ENCODE peak calls at places on chromosomes 5 and 9, in four cellular contexts. P, J, D and Z are unnamed samples.

GRCh38 chr9:77575785-77576184 is 72.3 kb downstream of the GNA14 start:
- DNase-seq in P (no peak), J (no peak), D (peak), Z (no peak)

GRCh38 chr9:36781532-36781931 is 208.8 kb downstream of the MELK start:
- DNase-seq in P (no peak), J (no peak), D (no peak), Z (no peak)

GRCh38 chr5:130529716-130530485 is 625.6 kb downstream of the CHSY3 start:
- DNase-seq in P (no peak), J (no peak), D (no peak), Z (no peak)

GRCh38 chr5:59238126-59238902 is 655.2 kb downstream of the PDE4D start:
- DNase-seq in P (no peak), J (no peak), D (no peak), Z (no peak)

GRCh38 chr5:144139586-144139985 is 30.9 kb downstream of the YIPF5 start:
- DNase-seq in P (peak), J (no peak), D (no peak), Z (no peak)

GRCh38 chr9:70390922-70391321 is 23.5 kb downstream of the KLF9 start:
- DNase-seq in P (no peak), J (no peak), D (no peak), Z (no peak)

GRCh38 chr9:31034311-31034710 is 1350.1 kb upstream of the ACO1 start:
- DNase-seq in P (no peak), J (no peak), D (no peak), Z (no peak)

GRCh38 chr5:68141494-68141893 is 74.1 kb upstream of the PIK3R1 start:
- DNase-seq in P (no peak), J (no peak), D (no peak), Z (no peak)

GRCh38 chr5:178150977-178151734 is 2.5 kb downstream of the NHP2 start:
- DNase-seq in P (no peak), J (no peak), D (no peak), Z (no peak)

GRCh38 chr5:168614661-168615060 is 35.5 kb upstream of the PANK3 start:
- DNase-seq in P (no peak), J (no peak), D (no peak), Z (no peak)

GRCh38 chr9:34246453-34246852 is 67.6 kb downstream of the UBAP1 start:
- DNase-seq in P (no peak), J (no peak), D (no peak), Z (no peak)

GRCh38 chr5:147188200-147189108 is 46.4 kb upstream of the STK32A start:
- DNase-seq in P (peak), J (no peak), D (peak), Z (peak)

GRCh38 chr5:133544346-133544745 is 68.0 kb downstream of the FSTL4 start:
- DNase-seq in P (no peak), J (no peak), D (no peak), Z (no peak)

GRCh38 chr5:162209005-162209605 is 141.5 kb downstream of the GABRG2 start:
- DNase-seq in P (no peak), J (no peak), D (no peak), Z (no peak)

GRCh38 chr5:33608476-33609026 is 167.8 kb downstream of the TARS1 start:
- DNase-seq in P (no peak), J (no peak), D (no peak), Z (no peak)

GRCh38 chr5:137231535-137231934 is 267.6 kb downstream of the SPOCK1 start:
- DNase-seq in P (peak), J (no peak), D (no peak), Z (no peak)

GRCh38 chr5:6979061-6979460 is 265.8 kb downstream of the TENT4A start:
- DNase-seq in P (no peak), J (no peak), D (no peak), Z (no peak)

GRCh38 chr9:115115924-115116323 is 2.0 kb downstream of the TNC start:
- DNase-seq in P (no peak), J (no peak), D (no peak), Z (no peak)

GRCh38 chr9:132099184-132099583 is 19.5 kb upstream of the MED27 start:
- DNase-seq in P (no peak), J (no peak), D (no peak), Z (no peak)

GRCh38 chr5:76799588-76799987 is 19.2 kb upstream of the F2RL1 start:
- DNase-seq in P (no peak), J (no peak), D (no peak), Z (no peak)

GRCh38 chr5:52801329-52801728 is 13.6 kb downstream of the ITGA1 start:
- DNase-seq in P (no peak), J (no peak), D (no peak), Z (no peak)

GRCh38 chr5:116272281-116272941 is 187.6 kb downstream of the COMMD10 start:
- DNase-seq in P (no peak), J (peak), D (no peak), Z (no peak)

GRCh38 chr5:51202161-51202560 is 181.1 kb upstream of the ISL1 start:
- DNase-seq in P (no peak), J (no peak), D (no peak), Z (no peak)

GRCh38 chr5:176656467-176656990 is 9.2 kb downstream of the TSPAN17 start:
- DNase-seq in P (no peak), J (no peak), D (no peak), Z (no peak)

GRCh38 chr5:176653401-176653800 is 6.1 kb downstream of the TSPAN17 start:
- DNase-seq in P (no peak), J (no peak), D (peak), Z (no peak)

GRCh38 chr5:176652136-176652535 is 4.9 kb downstream of the TSPAN17 start:
- DNase-seq in P (no peak), J (no peak), D (peak), Z (no peak)

GRCh38 chr5:176653986-176654385 is 6.7 kb downstream of the TSPAN17 start:
- DNase-seq in P (no peak), J (no peak), D (no peak), Z (no peak)

GRCh38 chr5:176654856-176655255 is 7.6 kb downstream of the TSPAN17 start:
- DNase-seq in P (no peak), J (no peak), D (no peak), Z (no peak)
- TF ChIP-seq CTCF in P (no peak), J (no peak), D (no peak), Z (no peak)

DNA sequence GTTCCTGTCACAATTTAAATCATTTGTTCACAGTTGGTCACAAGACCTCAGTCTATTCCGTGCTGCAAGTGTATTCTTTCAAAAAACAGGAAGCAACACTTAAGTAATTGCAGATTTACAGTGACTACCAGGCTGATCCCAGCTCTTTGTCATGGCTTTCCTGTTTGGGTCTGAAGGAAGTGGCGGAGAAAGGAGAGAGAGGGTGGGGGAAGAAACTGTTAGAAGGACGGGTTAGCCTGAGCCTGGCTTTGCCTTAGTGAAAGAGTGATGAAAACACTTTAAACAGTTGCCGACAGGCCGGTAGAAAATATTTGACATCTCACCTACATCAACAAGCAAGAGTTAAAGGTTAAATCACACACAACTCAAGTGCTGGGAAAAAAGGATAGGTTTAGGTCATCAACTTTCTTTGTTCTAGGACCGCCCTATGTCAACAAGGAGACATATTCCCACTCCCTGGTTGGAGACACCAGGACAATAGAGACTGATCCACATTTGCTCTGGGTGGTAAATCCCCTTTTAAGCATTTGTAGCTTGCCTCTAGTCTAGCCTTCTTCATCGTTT is 102.2 kb upstream of the DAB2 start:
- DNase-seq in P (no peak), J (no peak), D (no peak), Z (no peak)
- H3K4me3 ChIP-seq in P (no peak), J (no peak), D (no peak), Z (no peak)

GRCh38 chr9:84993105-84993504 is 323.6 kb downstream of the NTRK2 start:
- DNase-seq in P (no peak), J (no peak), D (no peak), Z (no peak)

GRCh38 chr9:84996049-84996448 is 326.5 kb downstream of the NTRK2 start:
- DNase-seq in P (peak), J (peak), D (no peak), Z (no peak)

GRCh38 chr9:84998639-84999038 is 329.1 kb downstream of the NTRK2 start:
- DNase-seq in P (no peak), J (no peak), D (no peak), Z (no peak)

GRCh38 chr9:84996716-84997115 is 327.2 kb downstream of the NTRK2 start:
- DNase-seq in P (no peak), J (no peak), D (no peak), Z (no peak)

GRCh38 chr9:84997472-84997871 is 327.9 kb downstream of the NTRK2 start:
- DNase-seq in P (no peak), J (no peak), D (no peak), Z (no peak)
- TF ChIP-seq CTCF in P (peak), J (no peak), D (no peak), Z (no peak)

GRCh38 chr5:150302301-150303069 is at the start of gene ARSI:
- DNase-seq in P (no peak), J (peak), D (peak), Z (peak)
- H3K4me3 ChIP-seq in P (peak), J (peak), D (no peak), Z (peak)